ENCODE peak calls at places on chromosomes 13 and 19, in eight cellular contexts. U, P, M, J, N, O, K and B are unnamed samples.

GRCh38 chr19:41795031-41795461 is 1.3 kb upstream of the CEACAM3 start:
- DNase-seq in K (no peak), J (peak; percentile 53), N (peak; percentile 57), U (no peak), M (peak; percentile 67), O (no peak), P (peak; percentile 82), B (peak; percentile 66)

GRCh38 chr13:94967183-94968039 is 255.1 kb upstream of the SOX21 start:
- DNase-seq in K (no peak), P (peak; percentile 40), M (peak; percentile 40), O (no peak), N (peak; percentile 85), J (peak; percentile 72), U (no peak), B (peak; percentile 52)

GRCh38 chr13:84413016-84413415 is 530.7 kb upstream of the SLITRK1 start:
- DNase-seq in U (no peak), J (no peak), O (no peak), N (no peak), M (no peak), K (no peak), P (no peak), B (no peak)

GRCh38 chr19:2983351-2984195 is 6.2 kb downstream of the TLE6 start:
- DNase-seq in P (no peak), O (no peak), M (peak; percentile 97), U (peak; percentile 75), N (peak; percentile 92), J (no peak), K (no peak), B (peak; percentile 94)

GRCh38 chr19:4067396-4068057 is 828 bp upstream of the ZBTB7A start:
- DNase-seq in J (peak; percentile 47), O (no peak), P (no peak), K (no peak), N (peak; percentile 64), M (peak; percentile 52), U (peak; percentile 57), B (peak; percentile 45)

GRCh38 chr13:42762917-42763316 is 18.5 kb upstream of the FAM216B start:
- DNase-seq in U (no peak), M (no peak), P (no peak), J (no peak), O (no peak), N (no peak), K (no peak), B (no peak)

GRCh38 chr13:50635504-50635903 is 208.0 kb downstream of the DLEU7 start:
- DNase-seq in P (peak; percentile 98), N (no peak), U (no peak), O (no peak), M (no peak), J (no peak), K (peak; percentile 13), B (no peak)

GRCh38 chr13:49308104-49308875 is 60.6 kb downstream of the CDADC1 start:
- DNase-seq in J (no peak), O (peak; percentile 68), P (no peak), N (no peak), K (peak; percentile 73), M (no peak), U (peak; percentile 71), B (no peak)

GRCh38 chr13:20188649-20189553 is 3.8 kb downstream of the GJB2 start:
- DNase-seq in M (peak; percentile 43), N (peak; percentile 37), K (no peak), J (no peak), O (no peak), P (peak; percentile 95), U (no peak), B (peak; percentile 47)

GRCh38 chr13:110264685-110265275 is 42.2 kb downstream of the COL4A1 start:
- DNase-seq in N (peak; percentile 58), J (no peak), O (no peak), K (no peak), P (no peak), M (no peak), U (no peak), B (no peak)

GRCh38 chr13:101053694-101054093 is 362.6 kb downstream of the NALCN start:
- DNase-seq in K (no peak), M (no peak), N (no peak), U (no peak), P (no peak), O (no peak), J (no peak), B (no peak)

GRCh38 chr19:389246-389934 is 19.6 kb downstream of the C2CD4C start:
- DNase-seq in K (no peak), O (no peak), U (peak; percentile 2), J (no peak), M (no peak), N (no peak), P (no peak), B (no peak)

GRCh38 chr13:113863511-113864302 is at the start of gene GAS6:
- DNase-seq in M (peak; percentile 49), K (no peak), N (peak; percentile 79), U (peak; percentile 83), P (no peak), O (peak; percentile 58), J (peak; percentile 81), B (peak; percentile 70)

GRCh38 chr19:14440049-14440448 is 6.9 kb downstream of the PKN1 start:
- DNase-seq in P (peak; percentile 98), M (no peak), U (peak; percentile 80), N (no peak), K (no peak), O (no peak), J (no peak), B (no peak)

GRCh38 chr19:27753622-27754021 is 1459.3 kb downstream of the UQCRFS1 start:
- DNase-seq in U (no peak), O (no peak), P (no peak), M (no peak), K (no peak), N (no peak), J (no peak), B (no peak)

GRCh38 chr13:53191091-53191490 is 162.5 kb downstream of the OLFM4 start:
- DNase-seq in U (no peak), M (no peak), J (no peak), P (no peak), K (no peak), N (peak; percentile 82), O (no peak), B (no peak)

GRCh38 chr19:47860602-47861297 is 1.7 kb downstream of the TPRX2 start:
- DNase-seq in U (no peak), N (no peak), P (no peak), K (no peak), J (no peak), O (no peak), M (no peak), B (no peak)

GRCh38 chr13:51453959-51454703 is 1.3 kb upstream of the INTS6 start:
- DNase-seq in K (no peak), P (peak; percentile 52), N (peak; percentile 35), O (no peak), U (peak; percentile 22), M (peak; percentile 14), J (peak; percentile 27), B (peak; percentile 23)

GRCh38 chr13:38176664-38177063 is 173.0 kb upstream of the UFM1 start:
- DNase-seq in U (no peak), P (no peak), J (no peak), N (no peak), M (no peak), K (no peak), O (no peak), B (no peak)
- TF ChIP-seq CTCF in U (no peak), P (no peak), J (no peak), N (no peak), M (no peak), K (no peak), O (no peak), B (no peak)

DNA sequence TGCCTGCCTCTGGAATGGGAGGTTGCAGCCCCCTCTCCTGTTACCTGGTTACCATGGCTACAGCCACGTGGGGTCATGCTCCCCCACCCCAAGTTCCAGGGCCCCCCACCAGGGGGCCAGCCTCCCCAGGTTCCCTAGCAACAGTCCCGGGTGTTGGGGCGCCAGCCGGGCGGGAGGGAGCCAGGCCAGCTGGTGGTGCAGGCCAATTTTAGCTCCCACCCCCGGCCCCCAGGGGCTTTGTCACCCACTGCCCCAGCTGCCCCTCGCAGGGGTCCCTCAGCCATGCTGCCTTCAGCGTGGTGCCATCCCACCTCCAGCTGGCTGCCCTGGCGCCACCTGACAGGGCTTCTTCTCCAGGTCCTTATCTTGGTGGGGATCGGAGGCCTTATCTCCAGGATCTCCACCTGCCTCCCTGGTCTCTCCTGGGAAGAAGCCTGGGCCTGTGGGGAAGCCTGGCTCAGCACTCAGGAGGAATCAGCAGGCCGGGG is 3.0 kb downstream of the MARK4 start:
- DNase-seq in J (no peak), N (no peak), P (no peak), K (no peak), M (peak; percentile 23), U (no peak), O (no peak), B (peak; percentile 34)
- TF ChIP-seq CTCF in J (no peak), N (peak; percentile 14), P (no peak), K (peak; percentile 18), M (peak; percentile 42), U (no peak), O (no peak), B (peak; percentile 58)

DNA sequence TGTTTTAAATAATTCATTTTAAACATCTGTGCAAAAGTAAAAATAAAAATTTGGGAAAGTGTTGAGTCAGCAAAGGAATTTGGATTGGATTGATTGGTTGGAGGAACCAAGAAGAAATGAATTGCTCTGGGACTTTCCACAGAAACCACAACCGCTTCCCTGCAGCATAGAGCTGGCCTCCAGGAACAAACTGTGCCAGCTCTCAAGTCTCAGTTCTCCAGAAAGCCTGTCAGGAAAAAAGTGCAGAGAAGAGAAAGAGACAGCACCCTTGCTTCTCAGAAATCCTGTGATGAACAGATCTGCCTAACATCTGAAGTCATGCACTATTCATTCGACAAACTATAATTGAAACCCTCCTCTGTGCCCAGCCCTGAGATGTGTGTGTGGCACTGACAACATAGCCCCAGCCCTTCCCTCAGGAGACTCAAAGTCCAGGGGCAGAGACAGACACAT is 14.8 kb downstream of the LYPD3 start:
- DNase-seq in M (no peak), J (no peak), N (no peak), O (no peak), P (no peak), U (no peak), K (no peak), B (no peak)
- TF ChIP-seq CTCF in M (no peak), J (no peak), N (no peak), O (no peak), P (no peak), U (no peak), K (no peak), B (no peak)

DNA sequence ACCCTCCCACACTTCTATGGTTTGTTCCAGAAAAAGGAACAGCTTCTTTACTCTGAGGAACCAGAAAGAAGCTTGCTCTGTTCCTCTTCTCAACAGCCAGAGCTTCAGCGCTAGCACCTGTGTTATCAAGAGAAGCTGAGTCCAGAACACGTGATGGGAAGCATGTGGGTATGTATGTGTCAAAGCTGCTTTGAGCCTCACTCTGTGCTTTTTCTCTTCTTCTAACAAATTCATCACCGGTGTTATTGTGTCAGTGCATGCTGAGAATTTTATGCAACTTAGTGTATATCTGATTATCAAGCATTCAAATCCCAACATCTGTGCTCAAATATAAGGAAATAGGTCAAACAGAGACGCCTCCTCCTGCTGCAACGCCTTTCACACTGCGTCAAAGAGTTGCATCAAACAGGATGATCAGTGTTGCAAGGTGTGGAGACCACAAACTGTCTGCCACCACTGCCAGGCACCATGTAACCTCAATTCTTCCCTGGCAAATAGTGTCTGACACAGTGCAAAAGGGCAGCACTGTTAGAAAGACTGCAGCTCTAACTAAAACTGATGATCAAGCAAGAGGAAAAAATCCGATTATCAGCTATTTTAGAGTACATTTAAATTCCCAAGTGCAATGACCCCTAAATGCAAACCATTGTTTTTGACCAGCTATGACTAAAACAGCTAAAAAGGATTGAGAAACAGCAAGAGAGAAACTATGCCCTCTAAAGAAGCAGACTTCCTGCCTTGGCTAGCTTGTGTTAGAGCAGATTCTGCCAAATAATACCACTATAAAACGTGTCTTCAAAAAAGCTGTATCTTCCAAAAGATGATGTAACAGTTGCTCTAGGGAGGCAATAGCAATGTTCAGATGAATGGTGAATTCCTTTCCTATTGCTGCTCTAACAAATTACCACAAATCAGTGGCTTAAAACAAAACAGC is 84.1 kb downstream of the LRRC63 start:
- DNase-seq in M (no peak), J (no peak), O (no peak), N (no peak), U (no peak), K (no peak), P (peak; percentile 98), B (no peak)
- TF ChIP-seq CTCF in M (no peak), J (no peak), O (no peak), N (no peak), U (no peak), K (no peak), P (no peak), B (no peak)